ENCODE peak calls at places on chromosomes 4 and X, in eight cellular contexts. P is GM13976; D is HFF-Myc; O is NB4; L is RWPE1; I is WTC11; K is IMR-90; G is CD8-positive, alpha-beta T cell. V is an unnamed sample.

GRCh38 chr4:136124251-136124745 is 1408.0 kb downstream of the PCDH18 start:
- DNase-seq in P (no peak), D (no peak), O (no peak), L (no peak), I (no peak), K (no peak), G (no peak), V (no peak)

GRCh38 chr4:76484654-76485053 is 49.6 kb downstream of the SHROOM3 start:
- DNase-seq in P (no peak), D (no peak), O (no peak), L (no peak), I (no peak), K (no peak), G (no peak), V (no peak)

GRCh38 chrX:155231163-155231562 is 14.9 kb downstream of the VBP1 start:
- DNase-seq in P (peak), D (no peak), O (no peak), L (no peak), I (no peak), K (no peak), G (no peak), V (no peak)

GRCh38 chrX:153414838-153415552 is 3.7 kb downstream of the ZFP92 start:
- DNase-seq in P (no peak), D (no peak), O (peak), L (no peak), I (no peak), K (no peak), G (no peak), V (no peak)

GRCh38 chrX:15496809-15497208 is 3.7 kb upstream of the PIR start:
- DNase-seq in P (no peak), D (no peak), O (no peak), L (no peak), I (no peak), K (no peak), G (no peak), V (no peak)

GRCh38 chr4:48015216-48015615 is 1.3 kb downstream of the CNGA1 start:
- DNase-seq in P (no peak), D (no peak), O (no peak), L (peak), I (no peak), K (no peak), G (no peak), V (no peak)

GRCh38 chr4:154740462-154740861 is 3.3 kb upstream of the LRAT start:
- DNase-seq in P (no peak), D (no peak), O (no peak), L (no peak), I (peak), K (no peak), G (no peak), V (no peak)

GRCh38 chr4:7254736-7255487 is 62.6 kb downstream of the SORCS2 start:
- DNase-seq in P (peak), D (no peak), O (peak), L (no peak), I (no peak), K (no peak), G (no peak), V (no peak)

GRCh38 chrX:153157450-153157849 is 21.6 kb upstream of the MAGEA1 start:
- DNase-seq in P (no peak), D (no peak), O (no peak), L (no peak), I (no peak), K (no peak), G (no peak), V (no peak)

GRCh38 chr4:23023121-23023520 is 330.4 kb downstream of the GBA3 start:
- DNase-seq in P (no peak), D (no peak), O (no peak), L (no peak), I (no peak), K (no peak), G (no peak), V (no peak)

GRCh38 chr4:187128226-187128625 is 404.6 kb upstream of the FAT1 start:
- DNase-seq in P (no peak), D (no peak), O (no peak), L (peak), I (no peak), K (peak), G (no peak), V (peak)

GRCh38 chrX:134161162-134161561 is 75.8 kb upstream of the CCDC160 start:
- DNase-seq in P (peak), D (no peak), O (no peak), L (no peak), I (no peak), K (no peak), G (no peak), V (no peak)

GRCh38 chr4:152328595-152328994 is 207.3 kb downstream of the FBXW7 start:
- DNase-seq in P (no peak), D (no peak), O (no peak), L (peak), I (no peak), K (no peak), G (no peak), V (peak)

GRCh38 chrX:1535241-1536041 is 1.5 kb downstream of the P2RY8 start:
- DNase-seq in P (peak), D (no peak), O (peak), L (no peak), I (no peak), K (no peak), G (peak), V (no peak)

GRCh38 chrX:49970699-49971098 is 48.3 kb downstream of the CLCN5 start:
- DNase-seq in P (no peak), D (no peak), O (no peak), L (no peak), I (no peak), K (no peak), G (no peak), V (no peak)

GRCh38 chrX:79065696-79066095 is 78.8 kb upstream of the GPR174 start:
- DNase-seq in P (no peak), D (no peak), O (peak), L (no peak), I (no peak), K (no peak), G (no peak), V (no peak)

GRCh38 chr4:176745902-176746301 is 46.8 kb downstream of the VEGFC start:
- DNase-seq in P (no peak), D (no peak), O (no peak), L (no peak), I (no peak), K (no peak), G (no peak), V (no peak)

DNA sequence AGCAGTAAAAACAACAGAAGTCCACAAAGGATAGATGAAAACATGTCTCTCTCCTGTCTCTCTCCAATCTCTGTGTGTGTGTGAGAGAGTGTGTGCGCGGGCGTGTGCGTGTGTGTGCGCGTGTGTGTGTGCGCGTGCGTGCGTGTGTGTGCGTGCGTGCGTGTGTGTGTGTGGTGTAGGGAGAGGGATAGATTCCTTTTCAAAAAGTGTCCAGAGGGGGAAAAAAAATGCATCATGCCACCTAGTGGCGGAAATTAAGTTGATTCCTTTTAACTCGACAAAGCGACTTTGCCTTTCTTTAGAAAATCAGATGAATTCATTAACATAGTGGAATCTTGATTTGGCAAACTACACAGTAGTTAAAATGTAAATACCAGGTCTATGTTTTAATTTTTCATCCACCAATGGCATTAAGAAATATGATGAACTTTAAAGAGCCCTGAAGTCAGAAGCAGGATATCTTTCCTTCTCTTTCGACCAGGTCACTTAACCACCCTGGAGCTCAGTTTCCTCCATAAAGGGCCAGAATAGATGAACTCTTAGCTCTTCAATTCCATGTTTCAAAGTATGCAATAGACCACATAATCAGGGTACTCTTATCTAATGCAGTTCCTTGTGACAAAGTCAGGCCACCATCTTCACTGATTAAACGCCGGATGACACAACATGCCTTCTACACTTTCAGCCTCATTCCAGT is 162.9 kb downstream of the FBXO8 start:
- DNase-seq in P (peak), D (peak), O (peak), L (peak), I (peak), K (peak), G (no peak), V (peak)
- TF ChIP-seq CTCF in P (peak), D (peak), O (peak), L (peak), I (peak), K (peak), G (peak), V (peak)

GRCh38 chr4:89757154-89757723 is 79.7 kb downstream of the SNCA start:
- DNase-seq in P (no peak), D (no peak), O (no peak), L (no peak), I (no peak), K (no peak), G (no peak), V (no peak)

GRCh38 chr4:89753601-89754066 is 83.3 kb downstream of the SNCA start:
- DNase-seq in P (no peak), D (peak), O (no peak), L (peak), I (no peak), K (peak), G (no peak), V (peak)

GRCh38 chr4:89754531-89754930 is 82.4 kb downstream of the SNCA start:
- DNase-seq in P (no peak), D (no peak), O (no peak), L (no peak), I (no peak), K (no peak), G (no peak), V (no peak)

GRCh38 chr4:89752932-89753598 is 83.9 kb downstream of the SNCA start:
- DNase-seq in P (no peak), D (peak), O (no peak), L (peak), I (no peak), K (peak), G (no peak), V (peak)

DNA sequence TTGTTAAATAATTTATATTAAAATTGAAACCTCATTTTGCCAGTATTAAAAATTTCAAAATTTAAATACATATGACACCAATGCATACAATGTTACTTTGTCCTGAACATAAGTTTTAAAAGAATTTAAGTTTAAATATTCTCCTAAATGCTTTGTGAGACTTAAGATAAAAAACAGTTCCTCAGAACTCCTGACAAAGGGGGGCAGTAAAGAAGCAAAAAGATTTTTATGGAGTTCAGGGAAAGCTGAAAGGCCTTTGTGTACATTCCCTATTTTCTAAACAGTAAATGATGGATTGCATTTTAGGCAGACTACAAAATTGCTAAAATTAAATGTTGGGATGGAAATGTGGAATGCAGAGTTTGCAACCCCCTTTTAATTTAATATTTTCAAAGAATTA is 81.8 kb downstream of the SNCA start:
- DNase-seq in P (no peak), D (no peak), O (no peak), L (no peak), I (no peak), K (no peak), G (no peak), V (no peak)
- TF ChIP-seq CTCF in P (no peak), D (no peak), O (no peak), L (no peak), I (no peak), K (peak), G (no peak), V (peak)

DNA sequence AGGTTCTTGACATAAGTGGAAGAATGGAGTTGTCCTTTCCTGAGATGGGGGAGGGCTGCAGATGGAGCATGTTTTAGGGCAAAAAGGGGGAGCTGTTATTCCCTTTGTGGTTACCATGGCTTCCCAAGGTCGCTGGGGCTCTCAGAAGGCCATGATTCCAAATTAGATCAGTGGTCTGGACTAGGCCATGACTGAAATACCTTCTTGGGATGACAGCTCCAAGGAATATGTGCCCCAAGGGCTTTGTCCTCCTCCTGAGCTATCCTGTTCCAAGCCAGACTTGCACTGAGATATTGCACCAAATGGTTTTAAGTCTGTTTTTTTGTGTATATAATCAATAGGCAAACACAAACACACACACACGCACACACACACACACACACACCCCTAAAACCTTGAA is 3.0 kb upstream of the RBPJ start:
- DNase-seq in P (no peak), D (no peak), O (no peak), L (no peak), I (no peak), K (no peak), G (no peak), V (no peak)
- TF ChIP-seq CTCF in P (no peak), D (no peak), O (no peak), L (no peak), I (no peak), K (no peak), G (no peak), V (no peak)

DNA sequence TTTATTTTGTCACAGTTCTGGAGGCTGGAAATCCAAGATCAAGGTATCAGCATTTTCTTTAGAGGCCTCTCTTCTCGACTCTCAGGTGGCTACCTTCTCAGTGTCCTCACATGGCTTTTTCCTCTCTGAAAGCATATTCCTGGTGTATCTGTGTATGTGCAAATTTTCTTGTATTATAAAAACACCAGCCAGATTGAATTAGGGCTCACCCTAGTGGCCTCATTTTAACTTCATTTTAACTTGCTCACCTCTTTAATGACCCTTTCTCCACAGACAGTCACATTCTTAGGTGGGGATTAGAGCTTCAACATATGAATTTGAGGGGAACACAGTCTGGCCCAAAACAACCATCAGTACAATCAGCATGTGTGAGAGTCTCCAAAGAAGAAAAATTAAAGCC is 542.4 kb upstream of the FAM241A start:
- DNase-seq in P (no peak), D (peak), O (no peak), L (peak), I (no peak), K (peak), G (no peak), V (peak)
- TF ChIP-seq CTCF in P (no peak), D (peak), O (no peak), L (no peak), I (no peak), K (peak), G (no peak), V (peak)

V was measured in HFFc6.